ENCODE peak calls at places on chromosomes 7 and 10, in nine cellular contexts. One of them, this sample, is unnamed.

GRCh38 chr10:49417311-49418052 is 21.6 kb upstream of the DRGX start:
- DNase-seq in right lobe of liver: no peak
- DNase-seq in A549: no peak
- DNase-seq in IMR-90: no peak
- DNase-seq in HCT116: no peak
- DNase-seq in transverse colon: no peak
- DNase-seq in GM12878: no peak
- DNase-seq in uterus: no peak
- DNase-seq in stomach: no peak
- DNase-seq in this sample: no peak

GRCh38 chr10:52668024-52668423 is 104.6 kb downstream of the MBL2 start:
- DNase-seq in right lobe of liver: no peak
- DNase-seq in IMR-90: no peak
- DNase-seq in uterus: no peak
- DNase-seq in A549: no peak
- DNase-seq in HCT116: no peak
- DNase-seq in GM12878: no peak
- DNase-seq in stomach: no peak
- DNase-seq in transverse colon: no peak
- DNase-seq in this sample: no peak

GRCh38 chr10:119616879-119617580 is 20.3 kb upstream of the TIAL1 start:
- DNase-seq in IMR-90: no peak
- DNase-seq in right lobe of liver: no peak
- DNase-seq in transverse colon: no peak
- DNase-seq in uterus: peak; percentile 39
- DNase-seq in HCT116: no peak
- DNase-seq in A549: peak; percentile 32
- DNase-seq in stomach: no peak
- DNase-seq in GM12878: no peak
- DNase-seq in this sample: no peak

GRCh38 chr10:33212061-33212748 is 122.3 kb downstream of the NRP1 start:
- DNase-seq in IMR-90: peak; percentile 63
- DNase-seq in HCT116: no peak
- DNase-seq in uterus: no peak
- DNase-seq in transverse colon: no peak
- DNase-seq in stomach: no peak
- DNase-seq in right lobe of liver: no peak
- DNase-seq in GM12878: no peak
- DNase-seq in A549: no peak
- DNase-seq in this sample: no peak

GRCh38 chr10:15208221-15208620 is 39.7 kb upstream of the NMT2 start:
- DNase-seq in transverse colon: no peak
- DNase-seq in A549: no peak
- DNase-seq in IMR-90: no peak
- DNase-seq in stomach: no peak
- DNase-seq in GM12878: no peak
- DNase-seq in uterus: no peak
- DNase-seq in right lobe of liver: no peak
- DNase-seq in HCT116: no peak
- DNase-seq in this sample: no peak

GRCh38 chr10:114631090-114631677 is 26.9 kb downstream of the ABLIM1 start:
- DNase-seq in transverse colon: no peak
- DNase-seq in HCT116: no peak
- DNase-seq in right lobe of liver: no peak
- DNase-seq in uterus: no peak
- DNase-seq in stomach: no peak
- DNase-seq in IMR-90: no peak
- DNase-seq in A549: no peak
- DNase-seq in GM12878: no peak
- DNase-seq in this sample: no peak

GRCh38 chr10:7300327-7300726 is 110.5 kb downstream of the SFMBT2 start:
- DNase-seq in GM12878: no peak
- DNase-seq in A549: peak; percentile 45
- DNase-seq in uterus: peak; percentile 43
- DNase-seq in transverse colon: no peak
- DNase-seq in HCT116: no peak
- DNase-seq in IMR-90: peak; percentile 37
- DNase-seq in stomach: no peak
- DNase-seq in right lobe of liver: no peak
- DNase-seq in this sample: no peak

GRCh38 chr10:45419673-45420020 is 45.6 kb downstream of the ALOX5 start:
- DNase-seq in HCT116: no peak
- DNase-seq in stomach: no peak
- DNase-seq in IMR-90: no peak
- DNase-seq in GM12878: no peak
- DNase-seq in A549: no peak
- DNase-seq in right lobe of liver: no peak
- DNase-seq in uterus: no peak
- DNase-seq in transverse colon: no peak
- DNase-seq in this sample: no peak

GRCh38 chr7:2112261-2113203 is 120.2 kb downstream of the MAD1L1 start:
- DNase-seq in stomach: no peak
- DNase-seq in right lobe of liver: no peak
- DNase-seq in HCT116: no peak
- DNase-seq in uterus: no peak
- DNase-seq in transverse colon: no peak
- DNase-seq in IMR-90: no peak
- DNase-seq in A549: no peak
- DNase-seq in GM12878: no peak
- DNase-seq in this sample: no peak

GRCh38 chr10:124715479-124715878 is 28.7 kb downstream of the FAM53B start:
- DNase-seq in stomach: no peak
- DNase-seq in transverse colon: no peak
- DNase-seq in A549: no peak
- DNase-seq in IMR-90: no peak
- DNase-seq in uterus: no peak
- DNase-seq in right lobe of liver: no peak
- DNase-seq in HCT116: no peak
- DNase-seq in GM12878: no peak
- DNase-seq in this sample: no peak

GRCh38 chr10:17375936-17376584 is 78.3 kb downstream of the ST8SIA6 start:
- DNase-seq in IMR-90: peak; percentile 2
- DNase-seq in right lobe of liver: no peak
- DNase-seq in A549: peak; percentile 36
- DNase-seq in GM12878: no peak
- DNase-seq in HCT116: no peak
- DNase-seq in stomach: no peak
- DNase-seq in transverse colon: no peak
- DNase-seq in uterus: no peak
- DNase-seq in this sample: no peak

GRCh38 chr7:155415093-155415492 is 42.8 kb upstream of the EN2 start:
- DNase-seq in HCT116: no peak
- DNase-seq in uterus: no peak
- DNase-seq in right lobe of liver: no peak
- DNase-seq in GM12878: no peak
- DNase-seq in transverse colon: no peak
- DNase-seq in IMR-90: no peak
- DNase-seq in stomach: no peak
- DNase-seq in A549: no peak
- DNase-seq in this sample: no peak

GRCh38 chr7:23469961-23470250 is 385 bp downstream of the IGF2BP3 start:
- DNase-seq in uterus: no peak
- DNase-seq in transverse colon: no peak
- DNase-seq in stomach: no peak
- DNase-seq in GM12878: no peak
- DNase-seq in HCT116: no peak
- DNase-seq in A549: peak; percentile 36
- DNase-seq in right lobe of liver: no peak
- DNase-seq in IMR-90: no peak
- DNase-seq in this sample: no peak

GRCh38 chr7:7323352-7323751 is 141.0 kb downstream of the C1GALT1 start:
- DNase-seq in HCT116: no peak
- DNase-seq in GM12878: peak; percentile 35
- DNase-seq in IMR-90: no peak
- DNase-seq in A549: no peak
- DNase-seq in right lobe of liver: no peak
- DNase-seq in stomach: no peak
- DNase-seq in uterus: no peak
- DNase-seq in transverse colon: no peak
- DNase-seq in this sample: no peak

GRCh38 chr10:59536576-59537014 is 173.1 kb downstream of the SLC16A9 start:
- DNase-seq in GM12878: no peak
- DNase-seq in stomach: no peak
- DNase-seq in IMR-90: peak; percentile 37
- DNase-seq in right lobe of liver: no peak
- DNase-seq in HCT116: no peak
- DNase-seq in A549: no peak
- DNase-seq in transverse colon: no peak
- DNase-seq in uterus: peak; percentile 30
- DNase-seq in this sample: no peak
- H3K27ac ChIP-seq in GM12878: no peak overlapping the region
- H3K27ac ChIP-seq in stomach: peak overlapping the region; percentile 32
- H3K27ac ChIP-seq in IMR-90: peak overlapping the region; percentile 90
- H3K27ac ChIP-seq in right lobe of liver: peak overlapping the region; percentile 9
- H3K27ac ChIP-seq in HCT116: no peak overlapping the region
- H3K27ac ChIP-seq in A549: no peak overlapping the region
- H3K27ac ChIP-seq in transverse colon: peak overlapping the region; percentile 79
- H3K27ac ChIP-seq in uterus: peak overlapping the region; percentile 72
- H3K27ac ChIP-seq in this sample: peak overlapping the region; percentile 38

GRCh38 chr10:3126741-3127342 is 45.7 kb downstream of the PITRM1 start:
- DNase-seq in HCT116: no peak
- DNase-seq in transverse colon: peak; percentile 60
- DNase-seq in uterus: no peak
- DNase-seq in right lobe of liver: no peak
- DNase-seq in IMR-90: no peak
- DNase-seq in stomach: no peak
- DNase-seq in A549: no peak
- DNase-seq in GM12878: no peak
- DNase-seq in this sample: no peak
- TF ChIP-seq POLR2A in HCT116: no peak
- TF ChIP-seq POLR2A in transverse colon: no peak
- TF ChIP-seq POLR2A in uterus: no peak
- TF ChIP-seq POLR2A in right lobe of liver: no peak
- TF ChIP-seq POLR2A in IMR-90: no peak
- TF ChIP-seq POLR2A in stomach: no peak
- TF ChIP-seq POLR2A in A549: no peak
- TF ChIP-seq POLR2A in GM12878: no peak
- TF ChIP-seq POLR2A in this sample: no peak

DNA sequence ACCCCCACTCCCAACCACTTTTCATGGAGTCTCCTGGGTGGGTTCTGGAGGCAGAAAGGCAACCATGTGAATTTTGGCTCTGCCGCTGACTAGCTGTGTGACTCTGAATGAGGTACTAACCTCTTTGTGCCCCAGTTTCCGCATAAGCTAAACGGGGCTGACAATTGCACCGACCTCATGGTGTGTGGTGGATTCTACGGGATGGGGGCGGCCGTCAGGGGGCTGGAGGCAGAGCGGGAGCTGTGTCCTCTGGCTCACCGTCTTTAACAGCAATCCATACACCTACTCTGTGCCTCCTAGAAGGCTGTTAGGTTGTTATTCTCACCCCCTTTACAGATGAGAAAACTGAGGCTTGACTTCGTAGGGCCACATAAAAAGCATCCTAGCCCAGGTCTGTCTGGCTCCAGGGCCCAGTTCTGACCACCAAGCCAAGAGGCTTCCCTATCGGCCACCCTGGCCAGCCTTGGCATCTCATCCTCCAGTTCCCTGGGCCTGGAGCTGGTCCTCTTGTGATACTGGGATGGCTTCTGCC is 4.3 kb upstream of the SLC29A3 start:
- DNase-seq in stomach: no peak
- DNase-seq in uterus: no peak
- DNase-seq in A549: no peak
- DNase-seq in GM12878: no peak
- DNase-seq in right lobe of liver: no peak
- DNase-seq in IMR-90: no peak
- DNase-seq in transverse colon: no peak
- DNase-seq in HCT116: no peak
- DNase-seq in this sample: no peak
- H3K27ac ChIP-seq in stomach: no peak overlapping the region
- H3K27ac ChIP-seq in uterus: peak overlapping the region; percentile 86
- H3K27ac ChIP-seq in A549: peak overlapping the region; percentile 39
- H3K27ac ChIP-seq in GM12878: no peak overlapping the region
- H3K27ac ChIP-seq in right lobe of liver: no peak overlapping the region
- H3K27ac ChIP-seq in IMR-90: no peak overlapping the region
- H3K27ac ChIP-seq in transverse colon: no peak overlapping the region
- H3K27ac ChIP-seq in HCT116: no peak overlapping the region
- H3K27ac ChIP-seq in this sample: no peak overlapping the region

GRCh38 chr10:110225441-110225755 is 18.0 kb downstream of the MXI1 start:
- DNase-seq in stomach: no peak
- DNase-seq in right lobe of liver: no peak
- DNase-seq in HCT116: no peak
- DNase-seq in transverse colon: no peak
- DNase-seq in IMR-90: no peak
- DNase-seq in uterus: no peak
- DNase-seq in A549: no peak
- DNase-seq in GM12878: no peak
- DNase-seq in this sample: no peak

GRCh38 chr10:110226926-110227641 is 19.7 kb downstream of the MXI1 start:
- DNase-seq in right lobe of liver: peak; percentile 91
- DNase-seq in GM12878: no peak
- DNase-seq in transverse colon: peak; percentile 75
- DNase-seq in A549: no peak
- DNase-seq in HCT116: peak; percentile 49
- DNase-seq in IMR-90: peak; percentile 19
- DNase-seq in stomach: peak; percentile 64
- DNase-seq in uterus: peak; percentile 77
- DNase-seq in this sample: peak; percentile 84

GRCh38 chr10:110224992-110225391 is 17.6 kb downstream of the MXI1 start:
- DNase-seq in stomach: no peak
- DNase-seq in IMR-90: no peak
- DNase-seq in HCT116: no peak
- DNase-seq in right lobe of liver: no peak
- DNase-seq in GM12878: no peak
- DNase-seq in transverse colon: no peak
- DNase-seq in A549: no peak
- DNase-seq in uterus: no peak
- DNase-seq in this sample: no peak

GRCh38 chr10:110226555-110226925 is 19.1 kb downstream of the MXI1 start:
- DNase-seq in HCT116: peak; percentile 85
- DNase-seq in right lobe of liver: peak; percentile 95
- DNase-seq in uterus: peak; percentile 89
- DNase-seq in GM12878: no peak
- DNase-seq in IMR-90: peak; percentile 92
- DNase-seq in transverse colon: peak; percentile 94
- DNase-seq in A549: peak; percentile 97
- DNase-seq in stomach: peak; percentile 92
- DNase-seq in this sample: peak; percentile 93

DNA sequence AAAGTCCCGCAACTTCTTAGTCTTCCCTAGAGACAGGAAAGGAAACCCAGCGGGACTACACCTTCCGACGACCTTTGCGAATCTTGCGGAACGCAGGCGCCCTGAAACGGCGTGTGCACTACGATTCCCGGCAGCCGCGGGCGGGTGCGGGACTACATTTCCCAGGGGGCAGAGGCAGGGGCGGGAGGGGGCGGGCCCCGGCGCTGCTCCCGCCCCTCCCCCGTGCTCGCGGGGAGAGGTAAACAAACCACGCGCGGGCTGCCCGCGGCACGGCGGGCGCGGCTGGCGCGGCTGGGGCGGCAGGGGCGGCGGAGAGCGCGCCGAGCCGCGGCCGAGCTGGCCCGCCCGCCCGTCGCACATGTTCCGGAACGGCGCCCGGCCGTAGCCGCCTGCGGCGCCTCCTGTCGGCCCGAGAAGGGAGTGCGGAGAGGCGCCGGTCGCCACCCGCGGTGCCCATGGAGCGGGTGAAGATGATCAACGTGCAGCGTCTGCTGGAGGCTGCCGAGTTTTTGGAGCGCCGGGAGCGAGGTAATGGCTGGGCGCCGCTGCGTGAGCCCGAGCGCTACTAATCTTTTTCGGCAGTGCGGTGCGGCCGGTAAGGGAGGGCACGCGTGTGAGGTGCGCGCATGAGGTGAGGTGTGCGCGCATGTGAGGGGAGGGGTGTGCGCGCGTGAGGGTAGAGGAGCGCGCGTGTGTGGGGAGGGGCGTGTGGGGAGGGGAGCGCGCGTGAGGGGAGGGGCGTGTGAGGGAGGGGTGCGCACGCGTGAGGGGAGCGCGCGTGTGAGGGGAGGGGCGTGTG is 18.6 kb downstream of the MXI1 start:
- DNase-seq in A549: peak; percentile 93
- DNase-seq in right lobe of liver: peak; percentile 94
- DNase-seq in HCT116: peak; percentile 92
- DNase-seq in uterus: peak; percentile 90
- DNase-seq in stomach: peak; percentile 93
- DNase-seq in IMR-90: peak; percentile 93
- DNase-seq in GM12878: no peak
- DNase-seq in transverse colon: peak; percentile 93
- DNase-seq in this sample: peak; percentile 85
- TF ChIP-seq POLR2A in A549: no peak
- TF ChIP-seq POLR2A in right lobe of liver: peak; percentile 54
- TF ChIP-seq POLR2A in HCT116: no peak
- TF ChIP-seq POLR2A in uterus: peak; percentile 62
- TF ChIP-seq POLR2A in stomach: no peak
- TF ChIP-seq POLR2A in IMR-90: no peak
- TF ChIP-seq POLR2A in GM12878: peak; percentile 63
- TF ChIP-seq POLR2A in transverse colon: peak; percentile 36
- TF ChIP-seq POLR2A in this sample: peak; percentile 28